ENCODE peak calls at places on chromosomes 3 and 15, in five cellular contexts. D is neural progenitor cell, F is ovary, V is small intestine, J is T-helper 17 cell. T is an unnamed sample.
A peak's percentile ranks its signal among the peaks of the same experiment; 100 is the strongest.

GRCh38 chr3:42539871-42540714 is 37.6 kb downstream of the VIPR1 start:
- DNase-seq in F (peak; percentile 29), D (peak; percentile 78), V (peak; percentile 77), J (peak; percentile 47), T (peak; percentile 65)

GRCh38 chr15:46900992-46901391 is 816.3 kb upstream of the SEMA6D start:
- DNase-seq in D (no peak), J (no peak), F (no peak), V (no peak), T (no peak)

GRCh38 chr3:123728014-123728413 is 143.2 kb upstream of the HACD2 start:
- DNase-seq in V (no peak), F (no peak), D (no peak), J (no peak), T (no peak)

GRCh38 chr15:73993211-73993994 is 1.1 kb upstream of the PML start:
- DNase-seq in D (no peak), F (no peak), J (no peak), V (no peak), T (no peak)

GRCh38 chr3:36944012-36944640 is 728 bp downstream of the TRANK1 start:
- DNase-seq in J (peak; percentile 12), V (peak; percentile 49), D (peak; percentile 76), F (peak; percentile 77), T (peak; percentile 88)

GRCh38 chr3:46024131-46024530 is 3.2 kb downstream of the XCR1 start:
- DNase-seq in V (no peak), F (no peak), D (no peak), J (no peak), T (no peak)

GRCh38 chr3:174097686-174098085 is 700.1 kb downstream of the NLGN1 start:
- DNase-seq in F (no peak), D (peak; percentile 3), V (no peak), J (no peak), T (no peak)

GRCh38 chr3:85342915-85343314 is 384.1 kb downstream of the CADM2 start:
- DNase-seq in F (no peak), J (no peak), V (no peak), D (peak; percentile 56), T (no peak)

GRCh38 chr3:71949403-71949802 is 164.5 kb upstream of the PROK2 start:
- DNase-seq in F (no peak), J (no peak), V (no peak), D (no peak), T (no peak)

GRCh38 chr15:70604671-70605070 is 158.7 kb downstream of the UACA start:
- DNase-seq in V (no peak), J (no peak), D (peak; percentile 53), F (peak; percentile 41), T (no peak)

GRCh38 chr3:194973366-194974000 is 287.8 kb downstream of the FAM43A start:
- DNase-seq in F (no peak), J (no peak), V (no peak), D (no peak), T (no peak)

GRCh38 chr3:1600700-1601418 is 497.8 kb upstream of the CNTN4 start:
- DNase-seq in V (no peak), J (no peak), D (no peak), F (no peak), T (no peak)

GRCh38 chr15:89112341-89112971 is 24.2 kb downstream of the ABHD2 start:
- DNase-seq in F (no peak), J (no peak), V (peak; percentile 96), D (no peak), T (no peak)

GRCh38 chr3:11386413-11387155 is 114.4 kb downstream of the ATG7 start:
- DNase-seq in D (no peak), V (no peak), F (no peak), J (no peak), T (no peak)

GRCh38 chr15:68818088-68818670 is 2.5 kb downstream of the ANP32A start:
- DNase-seq in F (peak; percentile 72), J (peak; percentile 64), V (peak; percentile 62), D (peak; percentile 87), T (peak; percentile 69)

GRCh38 chr3:71372911-71373637 is 210.5 kb downstream of the FOXP1 start:
- DNase-seq in J (no peak), F (no peak), D (no peak), V (no peak), T (no peak)

GRCh38 chr3:191804935-191805334 is 344.0 kb downstream of the PYDC2 start:
- DNase-seq in J (no peak), V (no peak), D (no peak), F (no peak), T (no peak)
- H3K9me3 ChIP-seq in J (no peaks in the 10 kb centered on the region), V (no peaks in the 10 kb centered on the region), D (peaks cover 15% of the 10 kb centered on the region), F (no peaks in the 10 kb centered on the region), T (peaks cover 58% of the 10 kb centered on the region)

GRCh38 chr3:53823026-53823955 is 22.9 kb downstream of the CHDH start:
- DNase-seq in V (no peak), F (no peak), D (no peak), J (no peak), T (no peak)
- H3K9me3 ChIP-seq in V (no peaks in the 10 kb centered on the region), F (no peaks in the 10 kb centered on the region), D (no peaks in the 10 kb centered on the region), J (no peaks in the 10 kb centered on the region), T (no peaks in the 10 kb centered on the region)

GRCh38 chr3:177764377-177764912 is 567.2 kb upstream of the TBL1XR1 start:
- DNase-seq in F (no peak), D (no peak), J (no peak), V (no peak), T (no peak)

GRCh38 chr3:177758131-177758530 is 560.8 kb upstream of the TBL1XR1 start:
- DNase-seq in J (no peak), F (no peak), V (no peak), D (no peak), T (no peak)

GRCh38 chr3:177760803-177761202 is 563.5 kb upstream of the TBL1XR1 start:
- DNase-seq in F (no peak), D (no peak), V (no peak), J (no peak), T (no peak)
- H3K9me3 ChIP-seq in F (no peaks in the 10 kb centered on the region), D (no peaks in the 10 kb centered on the region), V (no peaks in the 10 kb centered on the region), J (no peaks in the 10 kb centered on the region), T (no peaks in the 10 kb centered on the region)

GRCh38 chr15:95698230-95698629 is 632.3 kb upstream of the NR2F2 start:
- DNase-seq in F (no peak), J (no peak), D (no peak), V (no peak), T (no peak)
- H3K9me3 ChIP-seq in F (no peaks in the 10 kb centered on the region), J (peaks cover 3% of the 10 kb centered on the region), D (peaks cover 28% of the 10 kb centered on the region), V (peaks cover 2% of the 10 kb centered on the region), T (peaks cover 64% of the 10 kb centered on the region)

DNA sequence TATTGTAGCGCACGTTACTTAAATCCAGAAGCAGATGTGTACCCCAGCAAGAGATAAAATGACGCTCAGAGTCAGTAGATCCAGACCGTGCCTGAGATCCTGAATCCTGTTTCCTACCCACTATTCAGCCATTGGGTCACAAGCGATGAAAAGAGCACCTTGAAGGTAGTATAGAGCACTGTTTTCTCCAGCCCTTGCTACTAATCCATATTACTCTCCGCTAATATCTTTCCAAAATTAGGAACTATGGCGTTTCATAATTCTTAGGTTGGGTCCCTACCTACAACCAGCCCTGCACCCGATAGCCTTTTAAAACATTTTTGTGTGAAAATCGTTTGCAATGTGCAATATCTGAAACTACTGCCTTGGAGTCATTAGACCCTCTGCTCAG is 596 bp downstream of the BTD start:
- DNase-seq in J (no peak), V (no peak), F (no peak), D (no peak), T (no peak)
- H3K9me3 ChIP-seq in J (no peaks in the 10 kb centered on the region), V (no peaks in the 10 kb centered on the region), F (no peaks in the 10 kb centered on the region), D (peaks cover 4% of the 10 kb centered on the region), T (no peaks in the 10 kb centered on the region)

DNA sequence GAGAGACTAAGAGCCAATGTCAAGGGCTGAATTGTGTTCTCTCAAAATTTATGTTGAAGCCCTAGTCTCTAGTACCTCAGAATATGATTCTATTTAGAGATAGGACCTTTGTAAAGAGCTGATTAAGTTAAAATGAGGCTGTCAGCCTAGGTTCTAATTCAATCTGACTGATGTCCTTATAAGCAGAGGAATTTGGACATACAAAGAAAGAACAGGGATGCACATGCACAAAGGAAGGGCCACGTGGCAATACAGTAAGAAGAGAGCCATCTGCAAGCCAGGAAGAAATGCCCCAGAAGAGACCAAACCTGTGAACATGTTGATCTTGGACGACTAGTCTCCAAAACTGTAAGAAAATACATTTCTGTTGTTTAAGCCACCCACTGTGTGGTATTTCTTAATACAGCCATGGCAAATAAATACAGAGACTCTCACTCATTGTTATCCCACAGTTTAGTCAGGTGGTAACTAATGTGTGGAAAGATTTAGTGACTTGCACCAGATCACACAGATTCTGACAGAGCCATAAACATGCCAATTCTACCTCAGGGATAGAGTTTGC is 652.2 kb downstream of the NAALADL2 start:
- DNase-seq in F (no peak), V (no peak), D (no peak), J (no peak), T (no peak)
- H3K9me3 ChIP-seq in F (no peaks in the 10 kb centered on the region), V (no peaks in the 10 kb centered on the region), D (no peaks in the 10 kb centered on the region), J (no peaks in the 10 kb centered on the region), T (peaks cover 2% of the 10 kb centered on the region)